ENCODE peak calls at places on chromosomes 13 and 19, in six cellular contexts. One of them, this sample, is unnamed.

GRCh38 chr19:30312582-30313352 is 59.4 kb upstream of the ZNF536 start:
- DNase-seq in ovary: no peak
- DNase-seq in Panc1: no peak
- DNase-seq in hepatocyte: no peak
- DNase-seq in HepG2: no peak
- DNase-seq in psoas muscle: no peak
- DNase-seq in this sample: no peak

GRCh38 chr19:55165952-55166529 is 372 bp downstream of the DNAAF3 start:
- DNase-seq in ovary: peak
- DNase-seq in Panc1: peak
- DNase-seq in hepatocyte: peak
- DNase-seq in HepG2: peak
- DNase-seq in psoas muscle: peak
- DNase-seq in this sample: peak

GRCh38 chr13:28338202-28338601 is 156.7 kb downstream of the FLT1 start:
- DNase-seq in ovary: no peak
- DNase-seq in Panc1: no peak
- DNase-seq in hepatocyte: no peak
- DNase-seq in HepG2: no peak
- DNase-seq in psoas muscle: no peak
- DNase-seq in this sample: no peak

GRCh38 chr13:98541211-98541610 is 35.7 kb downstream of the STK24 start:
- DNase-seq in ovary: no peak
- DNase-seq in Panc1: no peak
- DNase-seq in hepatocyte: no peak
- DNase-seq in HepG2: no peak
- DNase-seq in psoas muscle: no peak
- DNase-seq in this sample: no peak

GRCh38 chr19:33678796-33679195 is 57.0 kb downstream of the CHST8 start:
- DNase-seq in ovary: no peak
- DNase-seq in Panc1: no peak
- DNase-seq in hepatocyte: no peak
- DNase-seq in HepG2: no peak
- DNase-seq in psoas muscle: no peak
- DNase-seq in this sample: no peak

GRCh38 chr19:46913852-46914430 is 53.1 kb downstream of the ARHGAP35 start:
- DNase-seq in ovary: no peak
- DNase-seq in Panc1: no peak
- DNase-seq in hepatocyte: no peak
- DNase-seq in HepG2: no peak
- DNase-seq in psoas muscle: no peak
- DNase-seq in this sample: peak

GRCh38 chr19:34254552-34255432 is at the start of gene GARRE1:
- DNase-seq in ovary: peak
- DNase-seq in Panc1: no peak
- DNase-seq in hepatocyte: peak
- DNase-seq in HepG2: no peak
- DNase-seq in psoas muscle: peak
- DNase-seq in this sample: peak

GRCh38 chr13:39016789-39017188 is 21.1 kb downstream of the PROSER1 start:
- DNase-seq in ovary: no peak
- DNase-seq in Panc1: no peak
- DNase-seq in hepatocyte: peak
- DNase-seq in HepG2: peak
- DNase-seq in psoas muscle: no peak
- DNase-seq in this sample: no peak

GRCh38 chr19:6063576-6063961 is 46.7 kb downstream of the RFX2 start:
- DNase-seq in ovary: no peak
- DNase-seq in Panc1: no peak
- DNase-seq in hepatocyte: no peak
- DNase-seq in HepG2: no peak
- DNase-seq in psoas muscle: no peak
- DNase-seq in this sample: no peak

GRCh38 chr13:110826861-110827672 is 87.8 kb downstream of the ANKRD10 start:
- DNase-seq in ovary: no peak
- DNase-seq in Panc1: no peak
- DNase-seq in hepatocyte: no peak
- DNase-seq in HepG2: no peak
- DNase-seq in psoas muscle: no peak
- DNase-seq in this sample: no peak

GRCh38 chr19:7515471-7516226 is at the start of gene ZNF358:
- DNase-seq in ovary: peak
- DNase-seq in Panc1: no peak
- DNase-seq in hepatocyte: peak
- DNase-seq in HepG2: peak
- DNase-seq in psoas muscle: peak
- DNase-seq in this sample: peak

GRCh38 chr19:10566658-10567410 is 1.0 kb upstream of the KRI1 start:
- DNase-seq in ovary: peak
- DNase-seq in Panc1: no peak
- DNase-seq in hepatocyte: no peak
- DNase-seq in HepG2: no peak
- DNase-seq in psoas muscle: peak
- DNase-seq in this sample: no peak

GRCh38 chr13:109220631-109221030 is 565.8 kb downstream of the IRS2 start:
- DNase-seq in ovary: no peak
- DNase-seq in Panc1: no peak
- DNase-seq in hepatocyte: no peak
- DNase-seq in HepG2: no peak
- DNase-seq in psoas muscle: no peak
- DNase-seq in this sample: no peak

GRCh38 chr13:48491423-48492122 is 41.3 kb downstream of the RCBTB2 start:
- DNase-seq in ovary: no peak
- DNase-seq in Panc1: no peak
- DNase-seq in hepatocyte: no peak
- DNase-seq in HepG2: no peak
- DNase-seq in psoas muscle: no peak
- DNase-seq in this sample: no peak
- H3K4me3 ChIP-seq in ovary: no peak
- H3K4me3 ChIP-seq in Panc1: no peak
- H3K4me3 ChIP-seq in hepatocyte: no peak
- H3K4me3 ChIP-seq in HepG2: no peak
- H3K4me3 ChIP-seq in psoas muscle: peak
- H3K4me3 ChIP-seq in this sample: no peak

DNA sequence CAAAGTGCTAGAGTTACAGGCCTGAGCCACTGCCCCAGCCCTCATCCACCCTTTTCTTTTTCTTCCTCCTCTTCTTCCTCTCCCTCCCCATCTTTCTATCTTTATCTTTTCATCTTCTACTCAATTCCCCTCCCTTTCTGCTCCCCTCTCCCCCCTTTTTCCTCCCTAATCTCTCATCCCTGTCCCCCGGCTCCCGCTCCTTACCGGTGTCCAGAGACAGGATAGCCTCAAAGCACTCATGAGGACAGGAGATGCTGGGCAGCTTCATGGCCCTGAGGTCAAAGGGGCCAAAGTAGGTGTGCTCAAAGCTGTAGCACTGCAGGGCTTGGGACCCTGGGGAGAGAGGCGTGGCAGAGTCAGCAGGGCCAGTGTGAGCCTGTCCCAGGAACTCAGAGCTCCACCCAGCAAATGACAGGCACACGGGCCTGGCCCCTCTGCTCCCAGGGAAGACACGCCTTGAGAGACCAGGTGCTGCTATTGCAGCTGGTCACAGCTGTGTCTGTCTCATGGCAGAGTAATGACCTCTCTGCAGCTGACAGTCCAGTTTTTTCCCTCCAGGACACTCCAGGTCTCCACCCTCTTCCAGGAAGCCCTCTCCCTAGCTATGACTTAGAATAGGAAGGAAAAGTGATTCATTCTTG is 2.6 kb downstream of the LYPD5 start:
- DNase-seq in ovary: no peak
- DNase-seq in Panc1: no peak
- DNase-seq in hepatocyte: peak
- DNase-seq in HepG2: no peak
- DNase-seq in psoas muscle: no peak
- DNase-seq in this sample: peak
- H3K27ac ChIP-seq in ovary: no peak
- H3K27ac ChIP-seq in Panc1: no peak
- H3K27ac ChIP-seq in hepatocyte: no peak
- H3K27ac ChIP-seq in HepG2: no peak
- H3K27ac ChIP-seq in psoas muscle: no peak
- H3K27ac ChIP-seq in this sample: no peak

GRCh38 chr19:18046066-18046718 is 38.2 kb downstream of the ARRDC2 start:
- DNase-seq in ovary: no peak
- DNase-seq in Panc1: no peak
- DNase-seq in hepatocyte: no peak
- DNase-seq in HepG2: peak
- DNase-seq in psoas muscle: peak
- DNase-seq in this sample: peak

GRCh38 chr19:18049390-18049789 is 37.3 kb downstream of the IL12RB1 start:
- DNase-seq in ovary: peak
- DNase-seq in Panc1: no peak
- DNase-seq in hepatocyte: no peak
- DNase-seq in HepG2: no peak
- DNase-seq in psoas muscle: peak
- DNase-seq in this sample: no peak

GRCh38 chr19:18041054-18041453 is 33.1 kb downstream of the ARRDC2 start:
- DNase-seq in ovary: no peak
- DNase-seq in Panc1: no peak
- DNase-seq in hepatocyte: no peak
- DNase-seq in HepG2: no peak
- DNase-seq in psoas muscle: no peak
- DNase-seq in this sample: no peak

GRCh38 chr19:18045307-18046013 is 37.5 kb downstream of the ARRDC2 start:
- DNase-seq in ovary: no peak
- DNase-seq in Panc1: no peak
- DNase-seq in hepatocyte: no peak
- DNase-seq in HepG2: no peak
- DNase-seq in psoas muscle: no peak
- DNase-seq in this sample: no peak

DNA sequence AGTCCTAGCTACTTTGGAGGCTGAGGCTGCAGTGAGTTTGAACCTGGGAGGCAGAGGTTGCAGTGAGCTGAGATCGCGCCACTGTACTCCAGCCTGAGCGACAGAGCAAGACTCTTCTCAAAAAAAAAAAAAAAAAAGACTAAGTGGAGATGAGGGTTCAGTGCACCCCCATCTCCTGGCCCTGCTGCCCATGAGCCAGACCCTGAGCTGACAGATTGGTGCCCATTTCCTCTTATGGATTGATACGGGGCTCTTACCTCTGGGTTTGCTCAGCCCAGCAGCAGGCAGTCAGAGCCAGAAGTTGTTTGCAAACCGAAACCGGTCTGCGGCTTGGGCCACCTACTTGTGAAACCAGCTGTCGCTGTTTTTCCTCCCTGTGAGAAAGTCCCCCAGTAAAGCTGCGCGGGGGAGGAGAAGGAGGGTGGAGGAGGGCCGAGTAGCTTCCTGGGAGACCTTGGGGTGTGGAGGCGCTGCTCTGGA is 36.9 kb downstream of the ARRDC2 start:
- DNase-seq in ovary: peak
- DNase-seq in Panc1: no peak
- DNase-seq in hepatocyte: peak
- DNase-seq in HepG2: no peak
- DNase-seq in psoas muscle: peak
- DNase-seq in this sample: peak
- H3K4me3 ChIP-seq in ovary: peak
- H3K4me3 ChIP-seq in Panc1: peak
- H3K4me3 ChIP-seq in hepatocyte: no peak
- H3K4me3 ChIP-seq in HepG2: peak
- H3K4me3 ChIP-seq in psoas muscle: peak
- H3K4me3 ChIP-seq in this sample: no peak

GRCh38 chr13:36359301-36359950 is 13.2 kb upstream of the SPART start:
- DNase-seq in ovary: no peak
- DNase-seq in Panc1: no peak
- DNase-seq in hepatocyte: no peak
- DNase-seq in HepG2: peak
- DNase-seq in psoas muscle: no peak
- DNase-seq in this sample: no peak
- H3K27ac ChIP-seq in ovary: no peak
- H3K27ac ChIP-seq in Panc1: no peak
- H3K27ac ChIP-seq in hepatocyte: no peak
- H3K27ac ChIP-seq in HepG2: peak
- H3K27ac ChIP-seq in psoas muscle: no peak
- H3K27ac ChIP-seq in this sample: no peak

GRCh38 chr19:53907690-53908089 is 1.4 kb upstream of the CACNG7 start:
- DNase-seq in ovary: no peak
- DNase-seq in Panc1: no peak
- DNase-seq in hepatocyte: no peak
- DNase-seq in HepG2: no peak
- DNase-seq in psoas muscle: peak
- DNase-seq in this sample: no peak

GRCh38 chr19:53907193-53907581 is 1.9 kb upstream of the CACNG7 start:
- DNase-seq in ovary: no peak
- DNase-seq in Panc1: no peak
- DNase-seq in hepatocyte: no peak
- DNase-seq in HepG2: no peak
- DNase-seq in psoas muscle: peak
- DNase-seq in this sample: no peak

GRCh38 chr19:53909471-53910169 is 542 bp downstream of the CACNG7 start:
- DNase-seq in ovary: no peak
- DNase-seq in Panc1: no peak
- DNase-seq in hepatocyte: no peak
- DNase-seq in HepG2: no peak
- DNase-seq in psoas muscle: peak
- DNase-seq in this sample: no peak

GRCh38 chr19:53908933-53909415 is at the start of gene CACNG7:
- DNase-seq in ovary: no peak
- DNase-seq in Panc1: no peak
- DNase-seq in hepatocyte: no peak
- DNase-seq in HepG2: no peak
- DNase-seq in psoas muscle: peak
- DNase-seq in this sample: no peak

DNA sequence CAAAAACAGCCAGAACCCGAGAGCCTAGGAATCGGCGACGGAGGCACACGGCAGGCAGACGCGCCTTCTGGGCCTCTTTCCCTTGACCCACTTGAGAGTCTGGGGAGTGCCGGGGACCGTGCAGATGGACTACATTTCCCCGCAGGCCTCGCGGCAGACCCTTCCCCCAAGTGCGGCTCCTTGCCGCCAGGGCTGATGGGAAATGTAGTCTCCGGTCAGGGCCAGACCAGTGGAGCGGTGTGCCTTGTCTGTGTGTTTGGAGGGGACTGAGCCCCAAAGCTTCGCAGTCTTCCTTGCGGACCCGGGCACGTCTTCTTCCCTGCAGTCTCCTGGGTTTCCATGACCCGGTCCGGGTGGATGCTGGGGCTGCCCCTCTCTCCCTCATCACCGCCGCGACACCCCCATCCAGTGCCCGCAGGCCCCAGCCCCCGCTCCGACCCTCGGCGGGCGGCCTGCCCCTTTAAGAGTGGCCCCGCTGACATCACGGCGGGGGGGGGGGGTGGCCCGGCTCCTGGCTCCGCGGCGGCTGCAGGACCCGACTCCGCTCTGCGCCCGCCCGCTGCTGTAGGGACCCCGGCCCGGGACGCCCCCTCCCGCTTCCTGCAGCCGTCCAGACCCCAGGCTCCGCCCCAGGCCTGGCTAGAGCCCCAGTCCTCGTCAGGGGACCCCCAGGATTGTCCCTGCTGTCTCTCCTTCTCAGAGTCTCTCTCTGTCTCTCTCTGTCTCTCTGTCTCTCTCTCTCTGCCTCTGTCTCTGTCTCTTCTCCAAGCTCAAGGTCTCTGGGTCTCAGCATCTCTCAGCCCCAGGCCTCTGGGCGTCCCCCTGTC is 759 bp upstream of the CACNG7 start:
- DNase-seq in ovary: peak
- DNase-seq in Panc1: no peak
- DNase-seq in hepatocyte: peak
- DNase-seq in HepG2: no peak
- DNase-seq in psoas muscle: peak
- DNase-seq in this sample: no peak
- H3K4me3 ChIP-seq in ovary: no peak
- H3K4me3 ChIP-seq in Panc1: peak
- H3K4me3 ChIP-seq in hepatocyte: no peak
- H3K4me3 ChIP-seq in HepG2: no peak
- H3K4me3 ChIP-seq in psoas muscle: peak
- H3K4me3 ChIP-seq in this sample: no peak

This sample was measured in PC-9.